ENCODE peak calls at places on chromosome 9, in eight cellular contexts. J is psoas muscle, N is stomach, A is left ventricle myocardium inferior, G is PC-3, D is breast epithelium, Q is left lung, I is AG04450. L is an unnamed sample.
A peak's percentile ranks its signal among the peaks of the same experiment; 100 is the strongest.

GRCh38 chr9:133204993-133205336 is 4.1 kb downstream of the OBP2B start:
- DNase-seq in G (no peak), D (peak; percentile 8), I (no peak), J (no peak), A (no peak), N (peak; percentile 9), Q (no peak), L (no peak)

GRCh38 chr9:133239533-133240090 is 30.6 kb upstream of the OBP2B start:
- DNase-seq in Q (no peak), N (peak; percentile 22), J (no peak), I (no peak), D (no peak), G (no peak), A (no peak), L (no peak)

GRCh38 chr9:116697341-116697740 is 10.2 kb downstream of the TRIM32 start:
- DNase-seq in D (no peak), I (no peak), J (no peak), G (no peak), N (no peak), Q (no peak), A (no peak), L (no peak)

GRCh38 chr9:95516736-95517558 is at the start of gene PTCH1:
- DNase-seq in N (peak; percentile 60), D (no peak), Q (no peak), I (no peak), J (peak; percentile 46), A (peak; percentile 36), G (peak; percentile 19), L (no peak)

GRCh38 chr9:129596541-129597328 is 24.2 kb downstream of the C9orf50 start:
- DNase-seq in A (peak; percentile 75), Q (peak; percentile 75), D (peak; percentile 47), N (peak; percentile 66), G (peak; percentile 25), J (peak; percentile 67), I (peak; percentile 59), L (no peak)

GRCh38 chr9:27638716-27639115 is 65.4 kb upstream of the C9orf72 start:
- DNase-seq in J (no peak), N (no peak), Q (no peak), D (no peak), I (no peak), G (no peak), A (no peak), L (no peak)

GRCh38 chr9:109907400-109907799 is 127.4 kb downstream of the PALM2AKAP2 start:
- DNase-seq in I (no peak), G (no peak), J (no peak), Q (no peak), D (no peak), N (no peak), A (peak; percentile 37), L (no peak)

GRCh38 chr9:93681316-93682154 is 105.2 kb downstream of the PHF2 start:
- DNase-seq in N (peak; percentile 26), G (no peak), D (no peak), J (no peak), A (peak; percentile 7), Q (no peak), I (no peak), L (no peak)

GRCh38 chr9:116087246-116087645 is 66.3 kb upstream of the PAPPA start:
- DNase-seq in I (peak; percentile 42), Q (peak; percentile 64), G (peak; percentile 39), A (peak; percentile 33), D (peak; percentile 55), J (peak; percentile 35), N (peak; percentile 26), L (peak; percentile 2)

GRCh38 chr9:130226112-130226511 is 39.4 kb upstream of the HMCN2 start:
- DNase-seq in D (no peak), G (no peak), I (no peak), Q (no peak), A (no peak), N (no peak), J (no peak), L (no peak)

GRCh38 chr9:107019216-107019615 is 156.2 kb downstream of the ZNF462 start:
- DNase-seq in Q (no peak), I (no peak), D (no peak), J (no peak), A (no peak), N (no peak), G (peak; percentile 17), L (no peak)

GRCh38 chr9:121736147-121736721 is 84.8 kb downstream of the DAB2IP start:
- DNase-seq in Q (peak; percentile 82), A (peak; percentile 86), I (no peak), G (no peak), D (peak; percentile 55), N (peak; percentile 82), J (peak; percentile 79), L (peak; percentile 43)

GRCh38 chr9:123679330-123679987 is 250.5 kb downstream of the DENND1A start:
- DNase-seq in D (no peak), J (no peak), I (no peak), Q (no peak), A (no peak), N (no peak), G (no peak), L (no peak)

GRCh38 chr9:95080961-95081658 is 236.4 kb downstream of the FANCC start:
- DNase-seq in N (peak; percentile 20), I (no peak), G (no peak), A (no peak), D (no peak), J (no peak), Q (no peak), L (no peak)

GRCh38 chr9:9341203-9341602 is 1271.6 kb downstream of the PTPRD start:
- DNase-seq in G (no peak), A (no peak), Q (no peak), D (no peak), J (no peak), N (no peak), I (no peak), L (no peak)

DNA sequence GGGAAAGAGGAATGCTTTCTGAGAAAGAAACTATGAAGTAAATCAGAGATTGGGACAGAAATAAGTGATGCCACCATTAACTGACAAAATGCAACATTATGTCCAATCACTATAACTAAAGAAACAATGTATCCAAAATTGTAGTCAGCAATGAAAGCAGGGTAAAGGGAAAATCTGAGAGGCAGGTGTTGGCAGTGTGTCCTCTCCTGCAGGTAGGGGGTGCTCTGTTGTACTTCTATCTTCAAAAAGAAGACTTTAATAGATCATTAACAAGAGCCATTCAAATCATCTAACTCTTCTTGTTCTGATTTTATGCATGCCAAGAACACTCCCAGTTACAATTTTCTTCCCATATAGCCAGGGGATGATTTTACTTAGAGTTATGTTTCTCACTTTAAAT is 1275.7 kb downstream of the PTPRD start:
- DNase-seq in J (no peak), N (no peak), Q (no peak), A (no peak), G (no peak), I (no peak), D (no peak), L (no peak)
- TF ChIP-seq CTCF in J (no peak), N (no peak), Q (no peak), A (no peak), G (no peak), I (no peak), D (no peak), L (no peak)

GRCh38 chr9:136056546-136057235 is 38.4 kb downstream of the NACC2 start:
- DNase-seq in A (no peak), N (no peak), D (no peak), G (no peak), I (no peak), Q (no peak), J (no peak), L (no peak)
- H3K27ac ChIP-seq in A (no peak overlapping the region), N (no peak overlapping the region), D (no peak overlapping the region), G (no peak overlapping the region), I (no peak overlapping the region), Q (no peak overlapping the region), J (no peak overlapping the region), L (no peak overlapping the region)

DNA sequence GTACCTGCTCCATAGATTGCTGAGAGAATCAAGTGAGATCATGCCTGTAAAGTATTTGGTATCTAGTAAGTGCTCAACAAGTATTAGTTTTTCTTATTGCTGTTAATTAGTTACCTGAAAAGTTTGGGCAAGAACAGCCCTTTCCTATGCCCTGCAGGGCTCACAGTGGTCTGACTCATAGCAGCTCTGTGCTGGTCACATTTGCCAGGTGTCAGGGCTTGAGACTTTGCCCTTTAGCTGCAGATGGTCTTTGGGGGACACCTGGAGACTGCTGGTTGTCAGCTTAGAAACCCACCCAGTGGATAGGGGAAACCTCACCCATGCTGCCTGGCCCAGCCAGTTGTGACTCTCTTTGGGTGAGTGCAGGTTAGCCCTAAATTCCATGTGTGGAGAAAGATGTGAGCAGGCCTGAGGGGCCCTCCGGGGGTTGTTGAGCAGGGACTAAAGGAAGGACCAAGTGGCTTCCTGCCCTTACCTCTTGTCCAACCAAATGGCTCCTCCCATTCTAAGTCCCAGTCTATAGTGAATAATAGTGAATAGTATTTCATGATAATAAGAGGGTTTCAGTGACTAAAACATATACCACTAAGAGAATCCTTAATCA is 9.0 kb downstream of the COL27A1 start:
- DNase-seq in A (no peak), D (no peak), G (no peak), I (no peak), Q (no peak), J (no peak), N (no peak), L (no peak)
- H3K9me3 ChIP-seq in A (no peaks in the 10 kb centered on the region), D (no peaks in the 10 kb centered on the region), G (no peaks in the 10 kb centered on the region), I (no peaks in the 10 kb centered on the region), Q (no peaks in the 10 kb centered on the region), J (no peaks in the 10 kb centered on the region), N (no peaks in the 10 kb centered on the region), L (no peaks in the 10 kb centered on the region)

GRCh38 chr9:16192403-16193017 is 639.7 kb downstream of the CCDC171 start:
- DNase-seq in I (no peak), N (no peak), A (no peak), J (no peak), Q (no peak), G (peak; percentile 45), D (no peak), L (no peak)
- TF ChIP-seq CTCF in I (no peak), N (no peak), A (no peak), J (no peak), Q (no peak), G (no peak), D (no peak), L (no peak)

GRCh38 chr9:37209431-37210386 is 89.3 kb downstream of the ZCCHC7 start:
- DNase-seq in N (no peak), A (no peak), D (no peak), I (no peak), J (no peak), Q (no peak), G (peak; percentile 8), L (no peak)
- H3K27ac ChIP-seq in N (no peak overlapping the region), A (no peak overlapping the region), D (no peak overlapping the region), I (no peak overlapping the region), J (no peak overlapping the region), Q (no peak overlapping the region), G (no peak overlapping the region), L (no peak overlapping the region)